ENCODE peak calls at places on chromosomes 5 and 9, in ten cellular contexts. One of them, this sample, is unnamed.

GRCh38 chr5:140926211-140926902 is at the start of gene PCDHAC1:
- DNase-seq in hepatocyte: peak
- DNase-seq in cardiac muscle cell: peak
- DNase-seq in astrocyte of the spinal cord: peak
- DNase-seq in astrocyte of the cerebellum: no peak
- DNase-seq in GM12865: no peak
- DNase-seq in IMR-90: no peak
- DNase-seq in AG04449: no peak
- DNase-seq in MM.1S: no peak
- DNase-seq in kidney: peak
- DNase-seq in this sample: peak

GRCh38 chr5:14901462-14902051 is 30.0 kb upstream of the ANKH start:
- DNase-seq in IMR-90: peak
- DNase-seq in astrocyte of the cerebellum: no peak
- DNase-seq in hepatocyte: peak
- DNase-seq in GM12865: no peak
- DNase-seq in astrocyte of the spinal cord: no peak
- DNase-seq in MM.1S: no peak
- DNase-seq in cardiac muscle cell: peak
- DNase-seq in AG04449: no peak
- DNase-seq in kidney: no peak
- DNase-seq in this sample: no peak

GRCh38 chr9:14165376-14166035 is 148.4 kb downstream of the NFIB start:
- DNase-seq in AG04449: no peak
- DNase-seq in hepatocyte: no peak
- DNase-seq in MM.1S: peak
- DNase-seq in kidney: no peak
- DNase-seq in astrocyte of the spinal cord: no peak
- DNase-seq in astrocyte of the cerebellum: no peak
- DNase-seq in GM12865: no peak
- DNase-seq in IMR-90: no peak
- DNase-seq in cardiac muscle cell: peak
- DNase-seq in this sample: no peak

GRCh38 chr9:31259824-31260223 is 1124.6 kb upstream of the ACO1 start:
- DNase-seq in kidney: no peak
- DNase-seq in AG04449: no peak
- DNase-seq in MM.1S: peak
- DNase-seq in astrocyte of the cerebellum: no peak
- DNase-seq in GM12865: peak
- DNase-seq in cardiac muscle cell: no peak
- DNase-seq in astrocyte of the spinal cord: no peak
- DNase-seq in hepatocyte: no peak
- DNase-seq in IMR-90: no peak
- DNase-seq in this sample: no peak

GRCh38 chr5:125708583-125708982 is 714.6 kb upstream of the GRAMD2B start:
- DNase-seq in GM12865: no peak
- DNase-seq in cardiac muscle cell: no peak
- DNase-seq in MM.1S: no peak
- DNase-seq in kidney: no peak
- DNase-seq in hepatocyte: no peak
- DNase-seq in IMR-90: no peak
- DNase-seq in astrocyte of the spinal cord: no peak
- DNase-seq in AG04449: no peak
- DNase-seq in astrocyte of the cerebellum: no peak
- DNase-seq in this sample: no peak

GRCh38 chr5:33513786-33514185 is 73.0 kb downstream of the TARS1 start:
- DNase-seq in astrocyte of the spinal cord: peak
- DNase-seq in GM12865: no peak
- DNase-seq in MM.1S: no peak
- DNase-seq in kidney: no peak
- DNase-seq in AG04449: no peak
- DNase-seq in astrocyte of the cerebellum: no peak
- DNase-seq in cardiac muscle cell: peak
- DNase-seq in IMR-90: no peak
- DNase-seq in hepatocyte: no peak
- DNase-seq in this sample: peak

GRCh38 chr5:73763300-73764032 is 137.5 kb downstream of the ARHGEF28 start:
- DNase-seq in astrocyte of the spinal cord: no peak
- DNase-seq in MM.1S: no peak
- DNase-seq in IMR-90: no peak
- DNase-seq in hepatocyte: no peak
- DNase-seq in astrocyte of the cerebellum: no peak
- DNase-seq in AG04449: peak
- DNase-seq in cardiac muscle cell: no peak
- DNase-seq in GM12865: no peak
- DNase-seq in kidney: no peak
- DNase-seq in this sample: no peak

GRCh38 chr5:67636091-67636490 is 439.5 kb upstream of the CD180 start:
- DNase-seq in cardiac muscle cell: peak
- DNase-seq in kidney: no peak
- DNase-seq in GM12865: no peak
- DNase-seq in IMR-90: no peak
- DNase-seq in astrocyte of the spinal cord: peak
- DNase-seq in MM.1S: no peak
- DNase-seq in AG04449: no peak
- DNase-seq in astrocyte of the cerebellum: no peak
- DNase-seq in hepatocyte: no peak
- DNase-seq in this sample: no peak

GRCh38 chr5:151063136-151063544 is 17.7 kb downstream of the TNIP1 start:
- DNase-seq in astrocyte of the cerebellum: peak
- DNase-seq in GM12865: no peak
- DNase-seq in MM.1S: no peak
- DNase-seq in kidney: no peak
- DNase-seq in hepatocyte: no peak
- DNase-seq in IMR-90: peak
- DNase-seq in cardiac muscle cell: peak
- DNase-seq in astrocyte of the spinal cord: peak
- DNase-seq in AG04449: no peak
- DNase-seq in this sample: no peak

GRCh38 chr5:110536120-110537115 is 190.1 kb downstream of the TMEM232 start:
- DNase-seq in astrocyte of the cerebellum: no peak
- DNase-seq in hepatocyte: no peak
- DNase-seq in MM.1S: no peak
- DNase-seq in GM12865: no peak
- DNase-seq in IMR-90: no peak
- DNase-seq in AG04449: no peak
- DNase-seq in cardiac muscle cell: peak
- DNase-seq in kidney: no peak
- DNase-seq in astrocyte of the spinal cord: peak
- DNase-seq in this sample: no peak

GRCh38 chr9:100170085-100170484 is 71.0 kb downstream of the INVS start:
- DNase-seq in kidney: no peak
- DNase-seq in AG04449: no peak
- DNase-seq in MM.1S: no peak
- DNase-seq in GM12865: no peak
- DNase-seq in hepatocyte: no peak
- DNase-seq in astrocyte of the cerebellum: no peak
- DNase-seq in IMR-90: peak
- DNase-seq in cardiac muscle cell: peak
- DNase-seq in astrocyte of the spinal cord: peak
- DNase-seq in this sample: no peak

GRCh38 chr5:78972654-78973428 is 12.3 kb downstream of the ARSB start:
- DNase-seq in kidney: no peak
- DNase-seq in GM12865: no peak
- DNase-seq in astrocyte of the spinal cord: peak
- DNase-seq in hepatocyte: peak
- DNase-seq in cardiac muscle cell: peak
- DNase-seq in astrocyte of the cerebellum: peak
- DNase-seq in IMR-90: peak
- DNase-seq in MM.1S: no peak
- DNase-seq in AG04449: no peak
- DNase-seq in this sample: peak

GRCh38 chr9:95007470-95007869 is 281.0 kb downstream of the AOPEP start:
- DNase-seq in kidney: no peak
- DNase-seq in IMR-90: no peak
- DNase-seq in GM12865: no peak
- DNase-seq in cardiac muscle cell: no peak
- DNase-seq in astrocyte of the cerebellum: no peak
- DNase-seq in MM.1S: no peak
- DNase-seq in AG04449: no peak
- DNase-seq in hepatocyte: no peak
- DNase-seq in astrocyte of the spinal cord: no peak
- DNase-seq in this sample: no peak

GRCh38 chr5:102481044-102481715 is 17.6 kb downstream of the SLCO6A1 start:
- DNase-seq in cardiac muscle cell: peak
- DNase-seq in hepatocyte: no peak
- DNase-seq in MM.1S: peak
- DNase-seq in AG04449: no peak
- DNase-seq in kidney: no peak
- DNase-seq in astrocyte of the spinal cord: peak
- DNase-seq in astrocyte of the cerebellum: peak
- DNase-seq in IMR-90: no peak
- DNase-seq in GM12865: no peak
- DNase-seq in this sample: no peak

GRCh38 chr9:115730845-115731244 is 422.7 kb upstream of the PAPPA start:
- DNase-seq in astrocyte of the spinal cord: no peak
- DNase-seq in MM.1S: no peak
- DNase-seq in IMR-90: peak
- DNase-seq in kidney: no peak
- DNase-seq in AG04449: no peak
- DNase-seq in GM12865: no peak
- DNase-seq in cardiac muscle cell: peak
- DNase-seq in astrocyte of the cerebellum: no peak
- DNase-seq in hepatocyte: no peak
- DNase-seq in this sample: no peak

GRCh38 chr9:126556560-126557250 is 57.0 kb upstream of the LMX1B start:
- DNase-seq in astrocyte of the spinal cord: no peak
- DNase-seq in astrocyte of the cerebellum: no peak
- DNase-seq in hepatocyte: no peak
- DNase-seq in MM.1S: no peak
- DNase-seq in AG04449: no peak
- DNase-seq in cardiac muscle cell: no peak
- DNase-seq in IMR-90: no peak
- DNase-seq in kidney: no peak
- DNase-seq in GM12865: no peak
- DNase-seq in this sample: no peak

GRCh38 chr9:110114888-110115259 is 93.1 kb downstream of the C9orf152 start:
- DNase-seq in astrocyte of the cerebellum: no peak
- DNase-seq in cardiac muscle cell: peak
- DNase-seq in IMR-90: peak
- DNase-seq in hepatocyte: no peak
- DNase-seq in MM.1S: no peak
- DNase-seq in kidney: no peak
- DNase-seq in GM12865: no peak
- DNase-seq in astrocyte of the spinal cord: peak
- DNase-seq in AG04449: no peak
- DNase-seq in this sample: no peak

GRCh38 chr9:93667627-93668026 is 91.2 kb downstream of the PHF2 start:
- DNase-seq in GM12865: no peak
- DNase-seq in IMR-90: no peak
- DNase-seq in kidney: peak
- DNase-seq in hepatocyte: no peak
- DNase-seq in AG04449: no peak
- DNase-seq in astrocyte of the cerebellum: no peak
- DNase-seq in astrocyte of the spinal cord: no peak
- DNase-seq in cardiac muscle cell: no peak
- DNase-seq in MM.1S: no peak
- DNase-seq in this sample: no peak

DNA sequence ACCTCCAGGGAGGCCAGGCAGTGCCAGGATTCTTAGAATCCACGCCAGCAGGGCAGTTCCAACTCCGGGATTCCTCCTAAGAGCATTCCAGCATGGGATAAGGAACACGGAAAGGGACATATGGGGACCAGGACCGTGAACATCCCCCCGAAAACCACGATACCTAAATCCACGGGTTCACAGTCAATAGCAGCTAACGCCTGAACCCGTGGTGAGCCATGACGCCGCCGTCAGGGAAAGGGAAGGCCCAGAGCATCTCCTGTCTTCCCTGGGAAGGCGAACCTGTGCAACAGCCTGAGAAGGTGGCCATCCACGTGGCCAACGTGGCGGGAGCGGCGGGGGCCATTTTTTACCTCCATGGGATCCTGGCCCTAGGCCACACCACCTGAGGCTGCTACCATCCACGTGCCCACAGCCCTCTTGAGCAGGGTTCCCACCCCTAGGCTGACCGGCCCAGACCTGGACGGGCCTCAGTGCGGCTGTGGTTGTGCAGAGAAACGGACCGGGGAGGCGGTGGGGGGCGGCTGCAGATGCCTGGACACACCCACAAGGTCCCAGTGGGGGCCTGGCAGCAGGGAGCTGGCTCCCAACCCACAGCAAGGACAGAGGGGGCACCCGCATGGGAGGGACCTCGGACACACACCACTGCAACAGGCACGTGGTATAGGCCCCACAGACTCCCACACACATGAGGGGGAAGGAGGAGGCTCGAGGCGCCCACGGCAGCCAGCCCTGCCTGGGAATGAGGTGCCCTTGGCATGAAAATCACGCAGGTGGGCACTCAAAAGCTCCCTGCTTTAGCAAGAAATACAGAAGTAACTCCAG is 42.8 kb downstream of the SLC12A7 start:
- DNase-seq in AG04449: no peak
- DNase-seq in hepatocyte: no peak
- DNase-seq in kidney: no peak
- DNase-seq in IMR-90: no peak
- DNase-seq in GM12865: no peak
- DNase-seq in MM.1S: no peak
- DNase-seq in cardiac muscle cell: no peak
- DNase-seq in astrocyte of the cerebellum: no peak
- DNase-seq in astrocyte of the spinal cord: no peak
- DNase-seq in this sample: no peak
- H3K4me3 ChIP-seq in AG04449: no peak
- H3K4me3 ChIP-seq in hepatocyte: no peak
- H3K4me3 ChIP-seq in kidney: no peak
- H3K4me3 ChIP-seq in IMR-90: no peak
- H3K4me3 ChIP-seq in GM12865: no peak
- H3K4me3 ChIP-seq in MM.1S: no peak
- H3K4me3 ChIP-seq in cardiac muscle cell: no peak
- H3K4me3 ChIP-seq in astrocyte of the cerebellum: no peak
- H3K4me3 ChIP-seq in astrocyte of the spinal cord: no peak
- H3K4me3 ChIP-seq in this sample: no peak

GRCh38 chr9:28820741-28821140 is 1247.5 kb upstream of the C9orf72 start:
- DNase-seq in astrocyte of the cerebellum: no peak
- DNase-seq in GM12865: no peak
- DNase-seq in astrocyte of the spinal cord: no peak
- DNase-seq in cardiac muscle cell: no peak
- DNase-seq in AG04449: no peak
- DNase-seq in hepatocyte: no peak
- DNase-seq in MM.1S: no peak
- DNase-seq in IMR-90: no peak
- DNase-seq in kidney: no peak
- DNase-seq in this sample: no peak
- TF ChIP-seq CTCF in astrocyte of the cerebellum: no peak
- TF ChIP-seq CTCF in GM12865: no peak
- TF ChIP-seq CTCF in astrocyte of the spinal cord: no peak
- TF ChIP-seq CTCF in cardiac muscle cell: no peak
- TF ChIP-seq CTCF in AG04449: no peak
- TF ChIP-seq CTCF in hepatocyte: no peak
- TF ChIP-seq CTCF in MM.1S: no peak
- TF ChIP-seq CTCF in IMR-90: no peak
- TF ChIP-seq CTCF in kidney: no peak
- TF ChIP-seq CTCF in this sample: peak

GRCh38 chr9:35730486-35730854 is 1.5 kb downstream of the TLN1 start:
- DNase-seq in kidney: no peak
- DNase-seq in GM12865: no peak
- DNase-seq in AG04449: no peak
- DNase-seq in IMR-90: no peak
- DNase-seq in astrocyte of the spinal cord: no peak
- DNase-seq in astrocyte of the cerebellum: no peak
- DNase-seq in MM.1S: no peak
- DNase-seq in hepatocyte: no peak
- DNase-seq in cardiac muscle cell: no peak
- DNase-seq in this sample: no peak
- H3K4me3 ChIP-seq in kidney: peak
- H3K4me3 ChIP-seq in GM12865: peak
- H3K4me3 ChIP-seq in AG04449: peak
- H3K4me3 ChIP-seq in IMR-90: peak
- H3K4me3 ChIP-seq in astrocyte of the spinal cord: peak
- H3K4me3 ChIP-seq in astrocyte of the cerebellum: peak
- H3K4me3 ChIP-seq in MM.1S: peak
- H3K4me3 ChIP-seq in hepatocyte: peak
- H3K4me3 ChIP-seq in cardiac muscle cell: peak
- H3K4me3 ChIP-seq in this sample: peak

GRCh38 chr5:106127341-106127781 is 1543.4 kb downstream of the EFNA5 start:
- DNase-seq in kidney: no peak
- DNase-seq in AG04449: no peak
- DNase-seq in astrocyte of the cerebellum: peak
- DNase-seq in astrocyte of the spinal cord: peak
- DNase-seq in MM.1S: peak
- DNase-seq in hepatocyte: peak
- DNase-seq in IMR-90: peak
- DNase-seq in cardiac muscle cell: no peak
- DNase-seq in GM12865: peak
- DNase-seq in this sample: peak
- TF ChIP-seq CTCF in kidney: no peak
- TF ChIP-seq CTCF in AG04449: no peak
- TF ChIP-seq CTCF in astrocyte of the cerebellum: peak
- TF ChIP-seq CTCF in astrocyte of the spinal cord: no peak
- TF ChIP-seq CTCF in MM.1S: peak
- TF ChIP-seq CTCF in hepatocyte: no peak
- TF ChIP-seq CTCF in IMR-90: no peak
- TF ChIP-seq CTCF in cardiac muscle cell: no peak
- TF ChIP-seq CTCF in GM12865: peak
- TF ChIP-seq CTCF in this sample: peak